ENCODE peak calls at places on chromosomes 6 and 20, in four cellular contexts. H, V, C and N are unnamed samples.
A peak's percentile ranks its signal among the peaks of the same experiment; 100 is the strongest.

GRCh38 chr6:16635810-16636602 is 125.3 kb downstream of the ATXN1 start:
- DNase-seq in H (no peak), V (no peak), C (no peak), N (no peak)

GRCh38 chr20:63778034-63778752 is 38.6 kb downstream of the SLC2A4RG start:
- DNase-seq in H (no peak), V (no peak), C (no peak), N (no peak)

GRCh38 chr20:52748235-52748950 is 223.8 kb upstream of the TSHZ2 start:
- DNase-seq in H (no peak), V (no peak), C (no peak), N (no peak)

GRCh38 chr6:71892641-71893040 is 6.3 kb downstream of the RIMS1 start:
- DNase-seq in H (no peak), V (no peak), C (no peak), N (no peak)

GRCh38 chr6:149316108-149316727 is 1.3 kb upstream of the TAB2 start:
- DNase-seq in H (no peak), V (no peak), C (no peak), N (no peak)

GRCh38 chr20:25246182-25246943 is 1.5 kb upstream of the PYGB start:
- DNase-seq in H (no peak), V (no peak), C (no peak), N (no peak)

GRCh38 chr6:139764498-139764986 is 390.1 kb upstream of the CITED2 start:
- DNase-seq in H (peak; percentile 41), V (no peak), C (no peak), N (no peak)

GRCh38 chr6:55069132-55069781 is 105.1 kb upstream of the HCRTR2 start:
- DNase-seq in H (no peak), V (no peak), C (no peak), N (no peak)

GRCh38 chr20:32249030-32249738 is 28.3 kb upstream of the KIF3B start:
- DNase-seq in H (no peak), V (no peak), C (no peak), N (no peak)

GRCh38 chr20:58712116-58712822 is 19.7 kb downstream of the NPEPL1 start:
- DNase-seq in H (no peak), V (no peak), C (no peak), N (no peak)

GRCh38 chr6:135073217-135073616 is 18.6 kb upstream of the HBS1L start:
- DNase-seq in H (no peak), V (no peak), C (no peak), N (no peak)

GRCh38 chr20:43824699-43825402 is 89.8 kb upstream of the TOX2 start:
- DNase-seq in H (no peak), V (no peak), C (no peak), N (no peak)

GRCh38 chr6:35311390-35312075 is 13.9 kb downstream of the DEF6 start:
- DNase-seq in H (no peak), V (peak; percentile 52), C (no peak), N (no peak)

GRCh38 chr20:34875657-34876160 is 703 bp upstream of the ACSS2 start:
- DNase-seq in H (no peak), V (no peak), C (no peak), N (no peak)

GRCh38 chr20:15561707-15562106 is 1011.5 kb downstream of the KIF16B start:
- DNase-seq in H (no peak), V (no peak), C (no peak), N (peak; percentile 18)

GRCh38 chr6:42279144-42279781 is 61.6 kb upstream of the MRPS10 start:
- DNase-seq in H (no peak), V (no peak), C (no peak), N (no peak)

GRCh38 chr6:30100585-30101422 is 12.1 kb downstream of the TRIM31 start:
- DNase-seq in H (peak; percentile 60), V (no peak), C (peak; percentile 75), N (no peak)

GRCh38 chr6:129501401-129502051 is 208.5 kb downstream of the ARHGAP18 start:
- DNase-seq in H (peak; percentile 65), V (no peak), C (peak; percentile 52), N (no peak)

GRCh38 chr6:122995930-122996796 is at the start of gene CLVS2:
- DNase-seq in H (no peak), V (no peak), C (no peak), N (peak; percentile 64)

GRCh38 chr6:15602144-15602543 is 60.7 kb downstream of the DTNBP1 start:
- DNase-seq in H (peak; percentile 44), V (no peak), C (no peak), N (no peak)

GRCh38 chr20:34586488-34587163 is 28.1 kb downstream of the MAP1LC3A start:
- DNase-seq in H (no peak), V (no peak), C (no peak), N (no peak)

GRCh38 chr6:12010635-12011275 is 1.4 kb upstream of the HIVEP1 start:
- DNase-seq in H (peak; percentile 88), V (no peak), C (peak; percentile 77), N (peak; percentile 23)

GRCh38 chr6:1686117-1687098 is 76.7 kb downstream of the FOXC1 start:
- DNase-seq in H (peak; percentile 49), V (no peak), C (peak; percentile 62), N (no peak)

GRCh38 chr6:128519132-128519930 is 1.1 kb downstream of the PTPRK start:
- DNase-seq in H (peak; percentile 60), V (peak; percentile 5), C (peak; percentile 63), N (no peak)

GRCh38 chr6:84043555-84043954 is 10.0 kb downstream of the MRAP2 start:
- DNase-seq in H (no peak), V (no peak), C (no peak), N (no peak)

GRCh38 chr20:9051508-9051907 is 17.4 kb upstream of the PLCB4 start:
- DNase-seq in H (no peak), V (no peak), C (no peak), N (no peak)

GRCh38 chr20:46305331-46305972 is 2.8 kb downstream of the CDH22 start:
- DNase-seq in H (peak; percentile 41), V (no peak), C (no peak), N (no peak)

GRCh38 chr20:10802201-10802600 is 128.4 kb upstream of the JAG1 start:
- DNase-seq in H (no peak), V (no peak), C (no peak), N (no peak)

GRCh38 chr20:1702288-1702687 is 44.7 kb upstream of the SIRPG start:
- DNase-seq in H (no peak), V (no peak), C (no peak), N (no peak)

GRCh38 chr20:49566401-49566800 is 1.5 kb downstream of the PTGIS start:
- DNase-seq in H (no peak), V (no peak), C (no peak), N (no peak)

GRCh38 chr6:131745476-131745875 is 34.7 kb upstream of the CTAGE9 start:
- DNase-seq in H (no peak), V (no peak), C (no peak), N (no peak)

GRCh38 chr6:139569561-139569960 is 195.1 kb upstream of the CITED2 start:
- DNase-seq in H (no peak), V (no peak), C (no peak), N (no peak)

GRCh38 chr6:44381739-44382138 is 5.8 kb upstream of the CDC5L start:
- DNase-seq in H (no peak), V (no peak), C (no peak), N (no peak)

GRCh38 chr20:53408728-53409157 is 184.9 kb downstream of the ZNF217 start:
- DNase-seq in H (no peak), V (no peak), C (no peak), N (no peak)

GRCh38 chr20:54137115-54137514 is 36.7 kb downstream of the CYP24A1 start:
- DNase-seq in H (no peak), V (no peak), C (no peak), N (no peak)

GRCh38 chr6:146997062-146997461 is 207.2 kb upstream of the STXBP5 start:
- DNase-seq in H (no peak), V (no peak), C (no peak), N (no peak)

GRCh38 chr6:86511962-86512361 is 425.4 kb upstream of the HTR1E start:
- DNase-seq in H (no peak), V (no peak), C (no peak), N (no peak)

DNA sequence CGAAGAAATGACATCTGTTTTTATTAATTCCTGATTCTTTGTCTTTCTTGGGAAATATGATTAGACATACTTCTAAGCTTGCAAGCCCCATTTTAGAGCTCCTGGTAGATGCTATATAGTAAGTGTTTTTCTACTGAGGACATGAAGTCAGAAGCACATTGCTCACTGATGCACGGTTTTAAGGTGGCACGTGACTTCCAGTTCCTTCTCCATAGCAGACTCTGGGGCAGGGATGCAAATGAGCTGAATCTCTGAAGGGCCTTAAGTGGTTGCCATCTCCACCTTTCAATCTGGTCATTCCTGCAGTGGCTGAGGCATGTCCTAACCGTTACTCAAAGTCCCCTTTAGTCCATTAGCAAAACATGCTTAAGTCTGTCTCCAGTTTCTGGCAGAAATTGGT is 421.2 kb upstream of the HTR1E start:
- DNase-seq in H (no peak), V (no peak), C (no peak), N (no peak)
- H3K27ac ChIP-seq in H (no peak overlapping the region), V (no peak overlapping the region), C (no peak overlapping the region), N (no peak overlapping the region)

DNA sequence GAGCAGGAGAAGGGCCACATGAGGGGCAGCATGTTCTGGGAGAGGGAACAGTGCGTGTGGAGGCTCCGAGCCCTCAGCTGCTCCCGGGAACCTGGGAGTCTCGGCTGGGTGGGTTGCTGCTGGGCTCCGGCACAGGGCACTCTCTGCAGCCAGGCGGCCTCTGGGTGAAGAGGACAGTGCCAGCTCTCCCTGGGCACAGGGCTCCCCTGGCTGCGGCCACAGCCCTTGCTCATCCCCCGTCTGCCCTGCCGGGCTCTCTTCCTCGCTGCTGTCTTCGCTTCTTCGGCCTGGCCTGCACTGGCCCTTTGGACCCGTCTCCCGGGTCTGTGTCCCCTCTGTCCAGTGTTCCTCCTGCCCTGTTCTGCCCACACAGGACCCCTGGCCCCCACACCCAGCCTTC is 48.2 kb downstream of the CDH4 start:
- DNase-seq in H (no peak), V (no peak), C (no peak), N (no peak)
- H3K27ac ChIP-seq in H (no peak overlapping the region), V (no peak overlapping the region), C (no peak overlapping the region), N (no peak overlapping the region)

GRCh38 chr6:6824381-6824780 is 235.9 kb downstream of the LY86 start:
- DNase-seq in H (no peak), V (no peak), C (no peak), N (no peak)

GRCh38 chr6:6821639-6822261 is 233.2 kb downstream of the LY86 start:
- DNase-seq in H (no peak), V (no peak), C (no peak), N (no peak)

GRCh38 chr6:6820688-6821238 is 232.2 kb downstream of the LY86 start:
- DNase-seq in H (no peak), V (no peak), C (no peak), N (no peak)

GRCh38 chr6:6823568-6824224 is 235.2 kb downstream of the LY86 start:
- DNase-seq in H (no peak), V (no peak), C (no peak), N (no peak)

GRCh38 chr6:6823030-6823429 is 234.5 kb downstream of the LY86 start:
- DNase-seq in H (no peak), V (no peak), C (no peak), N (no peak)
- H3K27ac ChIP-seq in H (no peak overlapping the region), V (no peak overlapping the region), C (no peak overlapping the region), N (no peak overlapping the region)

DNA sequence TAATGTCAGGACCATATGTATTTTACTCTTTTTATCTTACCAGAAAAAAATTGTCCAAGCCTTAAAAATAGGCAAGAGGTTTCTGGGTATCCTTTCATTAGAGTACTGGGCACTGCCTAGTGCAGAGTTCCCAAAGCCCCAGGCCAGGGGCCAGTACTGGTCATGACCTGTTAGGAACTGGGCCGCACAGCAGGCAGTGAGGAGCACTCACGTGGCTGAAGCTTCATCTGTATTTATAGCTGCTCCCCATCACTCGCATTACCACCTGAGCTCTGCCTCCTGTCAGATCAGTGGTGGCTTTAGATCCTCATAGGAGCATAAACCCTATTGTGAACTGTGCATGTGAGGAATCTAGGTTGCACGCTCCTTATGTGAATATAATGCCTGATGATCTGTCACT is 632.9 kb downstream of the UTRN start:
- DNase-seq in H (no peak), V (no peak), C (no peak), N (no peak)
- H3K27ac ChIP-seq in H (no peak overlapping the region), V (no peak overlapping the region), C (no peak overlapping the region), N (no peak overlapping the region)